ENCODE peak calls at places on chromosomes 12 and 14, in five cellular contexts. One of them, this sample, is unnamed.

GRCh38 chr12:18567787-18568186 is 170.0 kb downstream of the PLCZ1 start:
- DNase-seq in fibroblast of villous mesenchyme: no peak
- DNase-seq in upper lobe of left lung: no peak
- DNase-seq in left lung: no peak
- DNase-seq in GM12865: no peak
- DNase-seq in this sample: no peak

GRCh38 chr12:53173085-53173715 is 7.3 kb upstream of the ZNF740 start:
- DNase-seq in fibroblast of villous mesenchyme: peak; percentile 18
- DNase-seq in upper lobe of left lung: no peak
- DNase-seq in left lung: no peak
- DNase-seq in GM12865: no peak
- DNase-seq in this sample: peak; percentile 29

GRCh38 chr14:98931126-98931525 is 340.9 kb downstream of the BCL11B start:
- DNase-seq in fibroblast of villous mesenchyme: no peak
- DNase-seq in upper lobe of left lung: no peak
- DNase-seq in left lung: no peak
- DNase-seq in GM12865: no peak
- DNase-seq in this sample: no peak

GRCh38 chr12:132490481-132491348 is 764 bp downstream of the FBRSL1 start:
- DNase-seq in fibroblast of villous mesenchyme: peak; percentile 44
- DNase-seq in upper lobe of left lung: peak; percentile 90
- DNase-seq in left lung: no peak
- DNase-seq in GM12865: no peak
- DNase-seq in this sample: peak; percentile 12

GRCh38 chr12:6059221-6059620 is 65.2 kb downstream of the VWF start:
- DNase-seq in fibroblast of villous mesenchyme: no peak
- DNase-seq in upper lobe of left lung: no peak
- DNase-seq in left lung: no peak
- DNase-seq in GM12865: no peak
- DNase-seq in this sample: no peak

GRCh38 chr14:95527392-95528002 is 7.4 kb upstream of the GLRX5 start:
- DNase-seq in fibroblast of villous mesenchyme: peak; percentile 82
- DNase-seq in upper lobe of left lung: no peak
- DNase-seq in left lung: no peak
- DNase-seq in GM12865: peak; percentile 59
- DNase-seq in this sample: peak; percentile 87

GRCh38 chr12:9940370-9940769 is 8.2 kb upstream of the CLEC2A start:
- DNase-seq in fibroblast of villous mesenchyme: peak; percentile 13
- DNase-seq in upper lobe of left lung: no peak
- DNase-seq in left lung: no peak
- DNase-seq in GM12865: peak; percentile 44
- DNase-seq in this sample: no peak

GRCh38 chr12:19209636-19210035 is 80.1 kb downstream of the PLEKHA5 start:
- DNase-seq in fibroblast of villous mesenchyme: no peak
- DNase-seq in upper lobe of left lung: no peak
- DNase-seq in left lung: no peak
- DNase-seq in GM12865: no peak
- DNase-seq in this sample: peak; percentile 59

GRCh38 chr14:88468396-88468795 is 82.9 kb downstream of the SPATA7 start:
- DNase-seq in fibroblast of villous mesenchyme: peak; percentile 69
- DNase-seq in upper lobe of left lung: no peak
- DNase-seq in left lung: no peak
- DNase-seq in GM12865: no peak
- DNase-seq in this sample: peak; percentile 55

GRCh38 chr12:78560633-78561032 is 303.9 kb upstream of the SYT1 start:
- DNase-seq in fibroblast of villous mesenchyme: no peak
- DNase-seq in upper lobe of left lung: no peak
- DNase-seq in left lung: no peak
- DNase-seq in GM12865: no peak
- DNase-seq in this sample: no peak

GRCh38 chr14:104688755-104689619 is at the start of gene INF2:
- DNase-seq in fibroblast of villous mesenchyme: peak; percentile 59
- DNase-seq in upper lobe of left lung: peak; percentile 94
- DNase-seq in left lung: peak; percentile 86
- DNase-seq in GM12865: peak; percentile 69
- DNase-seq in this sample: peak; percentile 47

GRCh38 chr14:94907626-94908261 is 137.8 kb upstream of the GSC start:
- DNase-seq in fibroblast of villous mesenchyme: no peak
- DNase-seq in upper lobe of left lung: peak; percentile 77
- DNase-seq in left lung: no peak
- DNase-seq in GM12865: no peak
- DNase-seq in this sample: no peak

GRCh38 chr14:74571441-74571841 is 40.6 kb downstream of the LTBP2 start:
- DNase-seq in fibroblast of villous mesenchyme: peak; percentile 83
- DNase-seq in upper lobe of left lung: no peak
- DNase-seq in left lung: no peak
- DNase-seq in GM12865: no peak
- DNase-seq in this sample: peak; percentile 88

GRCh38 chr14:105499256-105500035 is 8.4 kb downstream of the TEDC1 start:
- DNase-seq in fibroblast of villous mesenchyme: no peak
- DNase-seq in upper lobe of left lung: peak; percentile 77
- DNase-seq in left lung: peak; percentile 75
- DNase-seq in GM12865: no peak
- DNase-seq in this sample: no peak

GRCh38 chr14:32078794-32079663 is 1.9 kb downstream of the ARHGAP5 start:
- DNase-seq in fibroblast of villous mesenchyme: peak; percentile 22
- DNase-seq in upper lobe of left lung: no peak
- DNase-seq in left lung: no peak
- DNase-seq in GM12865: peak; percentile 4
- DNase-seq in this sample: no peak

GRCh38 chr12:107238276-107238675 is 144.9 kb upstream of the CRY1 start:
- DNase-seq in fibroblast of villous mesenchyme: no peak
- DNase-seq in upper lobe of left lung: no peak
- DNase-seq in left lung: no peak
- DNase-seq in GM12865: no peak
- DNase-seq in this sample: no peak

GRCh38 chr12:14394317-14395058 is 29.0 kb downstream of the ATF7IP start:
- DNase-seq in fibroblast of villous mesenchyme: peak; percentile 83
- DNase-seq in upper lobe of left lung: no peak
- DNase-seq in left lung: no peak
- DNase-seq in GM12865: peak; percentile 83
- DNase-seq in this sample: peak; percentile 74

GRCh38 chr14:23430016-23430732 is 5.3 kb downstream of the MYH7 start:
- DNase-seq in fibroblast of villous mesenchyme: no peak
- DNase-seq in upper lobe of left lung: no peak
- DNase-seq in left lung: no peak
- DNase-seq in GM12865: no peak
- DNase-seq in this sample: no peak

GRCh38 chr14:100443643-100444042 is 120.5 kb downstream of the SLC25A47 start:
- DNase-seq in fibroblast of villous mesenchyme: peak; percentile 14
- DNase-seq in upper lobe of left lung: no peak
- DNase-seq in left lung: no peak
- DNase-seq in GM12865: no peak
- DNase-seq in this sample: peak; percentile 44

GRCh38 chr12:105773501-105773900 is 365.3 kb downstream of the NUAK1 start:
- DNase-seq in fibroblast of villous mesenchyme: no peak
- DNase-seq in upper lobe of left lung: no peak
- DNase-seq in left lung: no peak
- DNase-seq in GM12865: no peak
- DNase-seq in this sample: peak; percentile 21

GRCh38 chr12:131619736-131620506 is 91.0 kb upstream of the SFSWAP start:
- DNase-seq in fibroblast of villous mesenchyme: no peak
- DNase-seq in upper lobe of left lung: no peak
- DNase-seq in left lung: no peak
- DNase-seq in GM12865: no peak
- DNase-seq in this sample: no peak

GRCh38 chr14:77268989-77269595 is 1.9 kb downstream of the NGB start:
- DNase-seq in fibroblast of villous mesenchyme: no peak
- DNase-seq in upper lobe of left lung: no peak
- DNase-seq in left lung: no peak
- DNase-seq in GM12865: no peak
- DNase-seq in this sample: no peak

GRCh38 chr14:31206536-31207286 is 882 bp downstream of the HECTD1 start:
- DNase-seq in fibroblast of villous mesenchyme: peak; percentile 45
- DNase-seq in upper lobe of left lung: peak; percentile 90
- DNase-seq in left lung: peak; percentile 87
- DNase-seq in GM12865: peak; percentile 79
- DNase-seq in this sample: peak; percentile 34

GRCh38 chr14:105890474-105891220 is 364.3 kb downstream of the TMEM121 start:
- DNase-seq in fibroblast of villous mesenchyme: no peak
- DNase-seq in upper lobe of left lung: peak; percentile 27
- DNase-seq in left lung: peak; percentile 59
- DNase-seq in GM12865: no peak
- DNase-seq in this sample: no peak

GRCh38 chr12:94101902-94102660 is 46.3 kb upstream of the PLXNC1 start:
- DNase-seq in fibroblast of villous mesenchyme: peak; percentile 83
- DNase-seq in upper lobe of left lung: peak; percentile 89
- DNase-seq in left lung: peak; percentile 90
- DNase-seq in GM12865: peak; percentile 92
- DNase-seq in this sample: peak; percentile 82

GRCh38 chr12:38384816-38385491 is 68.4 kb downstream of the ALG10B start:
- DNase-seq in fibroblast of villous mesenchyme: no peak
- DNase-seq in upper lobe of left lung: no peak
- DNase-seq in left lung: no peak
- DNase-seq in GM12865: no peak
- DNase-seq in this sample: no peak

GRCh38 chr12:93908846-93909592 is 231.8 kb downstream of the CRADD start:
- DNase-seq in fibroblast of villous mesenchyme: no peak
- DNase-seq in upper lobe of left lung: no peak
- DNase-seq in left lung: no peak
- DNase-seq in GM12865: no peak
- DNase-seq in this sample: peak; percentile 55

GRCh38 chr12:63179224-63179623 is 28.2 kb upstream of the AVPR1A start:
- DNase-seq in fibroblast of villous mesenchyme: no peak
- DNase-seq in upper lobe of left lung: no peak
- DNase-seq in left lung: no peak
- DNase-seq in GM12865: no peak
- DNase-seq in this sample: no peak

GRCh38 chr14:104248203-104249055 is 110.0 kb downstream of the KIF26A start:
- DNase-seq in fibroblast of villous mesenchyme: no peak
- DNase-seq in upper lobe of left lung: peak; percentile 68
- DNase-seq in left lung: peak; percentile 60
- DNase-seq in GM12865: no peak
- DNase-seq in this sample: no peak

GRCh38 chr14:73727181-73727580 is 13.0 kb upstream of the PNMA1 start:
- DNase-seq in fibroblast of villous mesenchyme: no peak
- DNase-seq in upper lobe of left lung: peak; percentile 44
- DNase-seq in left lung: no peak
- DNase-seq in GM12865: no peak
- DNase-seq in this sample: no peak

GRCh38 chr12:6828671-6829531 is 694 bp downstream of the P3H3 start:
- DNase-seq in fibroblast of villous mesenchyme: peak; percentile 74
- DNase-seq in upper lobe of left lung: peak; percentile 91
- DNase-seq in left lung: peak; percentile 84
- DNase-seq in GM12865: no peak
- DNase-seq in this sample: peak; percentile 56

GRCh38 chr14:34980337-34980900 is 2.4 kb upstream of the SRP54 start:
- DNase-seq in fibroblast of villous mesenchyme: no peak
- DNase-seq in upper lobe of left lung: no peak
- DNase-seq in left lung: no peak
- DNase-seq in GM12865: no peak
- DNase-seq in this sample: no peak

GRCh38 chr14:34983148-34983760 is 462 bp downstream of the SRP54 start:
- DNase-seq in fibroblast of villous mesenchyme: no peak
- DNase-seq in upper lobe of left lung: peak; percentile 82
- DNase-seq in left lung: peak; percentile 76
- DNase-seq in GM12865: no peak
- DNase-seq in this sample: no peak

GRCh38 chr14:34985740-34986139 is 2.9 kb downstream of the SRP54 start:
- DNase-seq in fibroblast of villous mesenchyme: no peak
- DNase-seq in upper lobe of left lung: no peak
- DNase-seq in left lung: no peak
- DNase-seq in GM12865: no peak
- DNase-seq in this sample: no peak

GRCh38 chr14:34981743-34982420 is 910 bp upstream of the SRP54 start:
- DNase-seq in fibroblast of villous mesenchyme: no peak
- DNase-seq in upper lobe of left lung: no peak
- DNase-seq in left lung: no peak
- DNase-seq in GM12865: peak; percentile 66
- DNase-seq in this sample: no peak

DNA sequence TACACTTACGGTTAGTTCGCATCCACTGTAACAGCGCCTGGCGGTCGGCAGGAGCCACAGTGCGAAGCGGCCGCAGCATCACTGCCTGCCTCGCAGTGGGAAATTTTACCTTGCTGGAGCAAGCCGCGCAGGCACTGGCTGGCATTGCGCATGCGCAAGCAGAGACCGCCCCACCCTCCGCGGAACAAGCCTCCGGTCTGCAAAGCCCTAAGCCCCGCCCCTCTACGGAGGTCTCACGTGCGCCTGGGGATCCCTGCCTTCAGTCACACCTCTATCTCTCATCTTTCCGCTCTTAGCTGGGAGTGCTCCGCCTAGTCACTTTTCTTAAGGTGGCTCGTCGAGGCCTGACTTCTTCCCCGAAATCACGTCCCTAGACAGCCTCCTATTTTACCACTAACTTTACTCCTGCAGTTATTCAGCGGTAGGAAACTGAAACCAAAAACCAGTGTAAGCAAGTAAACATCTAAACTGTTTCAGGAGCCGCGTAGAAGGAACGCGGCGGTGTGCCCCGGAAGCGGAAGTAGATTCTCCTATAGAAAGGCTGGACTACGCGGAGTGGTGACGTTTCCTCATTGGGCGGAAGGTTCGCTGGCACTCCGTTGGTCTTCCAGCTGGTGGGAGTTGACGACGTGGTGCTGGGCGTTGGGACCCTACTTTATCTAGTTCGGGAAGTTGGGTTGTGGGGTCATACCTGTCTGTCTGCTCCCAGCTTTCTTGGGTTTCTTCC is at the start of gene SRP54:
- DNase-seq in fibroblast of villous mesenchyme: peak; percentile 99
- DNase-seq in upper lobe of left lung: peak; percentile 97
- DNase-seq in left lung: peak; percentile 100
- DNase-seq in GM12865: peak; percentile 100
- DNase-seq in this sample: peak; percentile 96
- TF ChIP-seq CTCF in fibroblast of villous mesenchyme: peak; percentile 34
- TF ChIP-seq CTCF in upper lobe of left lung: peak; percentile 63
- TF ChIP-seq CTCF in left lung: no peak
- TF ChIP-seq CTCF in GM12865: peak; percentile 22
- TF ChIP-seq CTCF in this sample: peak; percentile 26

DNA sequence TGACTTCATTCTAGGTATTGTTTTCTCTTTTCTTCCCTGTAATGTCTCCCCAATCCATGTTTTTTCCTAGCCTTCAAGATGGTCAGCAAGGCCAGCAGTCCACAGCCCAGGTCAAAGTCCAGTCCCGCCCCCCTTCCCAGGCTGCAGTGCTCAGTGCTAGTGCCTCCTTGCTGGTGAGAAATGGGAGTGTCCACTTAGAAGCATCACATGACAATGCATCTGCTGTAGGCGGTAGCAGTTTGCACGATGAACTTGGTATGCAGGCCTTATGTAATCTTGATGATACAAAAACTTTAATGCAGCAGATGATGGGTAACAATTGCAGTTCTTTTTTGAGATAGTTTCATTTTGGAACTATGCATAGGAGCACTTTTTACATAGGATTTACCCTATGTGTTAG is 88.4 kb downstream of the PCNX1 start:
- DNase-seq in fibroblast of villous mesenchyme: no peak
- DNase-seq in upper lobe of left lung: no peak
- DNase-seq in left lung: peak; percentile 45
- DNase-seq in GM12865: no peak
- DNase-seq in this sample: peak; percentile 8
- H3K4me3 ChIP-seq in fibroblast of villous mesenchyme: no peak overlapping the region
- H3K4me3 ChIP-seq in upper lobe of left lung: no peak overlapping the region
- H3K4me3 ChIP-seq in left lung: no peak overlapping the region
- H3K4me3 ChIP-seq in GM12865: no peak overlapping the region
- H3K4me3 ChIP-seq in this sample: no peak overlapping the region

GRCh38 chr12:104458645-104459555 is 2.2 kb downstream of the CHST11 start:
- DNase-seq in fibroblast of villous mesenchyme: no peak
- DNase-seq in upper lobe of left lung: peak; percentile 64
- DNase-seq in left lung: no peak
- DNase-seq in GM12865: peak; percentile 61
- DNase-seq in this sample: peak; percentile 40
- TF ChIP-seq CTCF in fibroblast of villous mesenchyme: no peak
- TF ChIP-seq CTCF in upper lobe of left lung: peak; percentile 1
- TF ChIP-seq CTCF in left lung: no peak
- TF ChIP-seq CTCF in GM12865: no peak
- TF ChIP-seq CTCF in this sample: no peak

GRCh38 chr12:116879509-116880212 is 1.6 kb downstream of the HRK start:
- DNase-seq in fibroblast of villous mesenchyme: no peak
- DNase-seq in upper lobe of left lung: peak; percentile 76
- DNase-seq in left lung: peak; percentile 70
- DNase-seq in GM12865: no peak
- DNase-seq in this sample: no peak
- H3K4me3 ChIP-seq in fibroblast of villous mesenchyme: no peak overlapping the region
- H3K4me3 ChIP-seq in upper lobe of left lung: no peak overlapping the region
- H3K4me3 ChIP-seq in left lung: no peak overlapping the region
- H3K4me3 ChIP-seq in GM12865: no peak overlapping the region
- H3K4me3 ChIP-seq in this sample: no peak overlapping the region